ENCODE peak calls at places on chromosomes 16 and 17, in nine cellular contexts. O is GM06990, S is lung, G is WERI-Rb-1, W is nephron progenitor cell, D is astrocyte of the spinal cord, X is H9, N is left ventricle myocardium inferior, C is neural progenitor cell. Y is an unnamed sample.

GRCh38 chr17:77322534-77323412 is 182.0 kb downstream of the SEC14L1 start:
- DNase-seq in N (peak; percentile 83), W (peak; percentile 59), O (peak; percentile 77), G (peak; percentile 15), C (peak; percentile 23), S (peak; percentile 75), X (peak; percentile 70), D (peak; percentile 100), Y (peak; percentile 94)

GRCh38 chr17:77428020-77428781 is 287.4 kb downstream of the SEC14L1 start:
- DNase-seq in C (no peak), X (no peak), G (no peak), S (no peak), N (no peak), D (no peak), O (no peak), W (no peak), Y (peak; percentile 26)

GRCh38 chr16:58053682-58054005 is 28.1 kb downstream of the MMP15 start:
- DNase-seq in D (no peak), O (no peak), S (no peak), W (no peak), X (no peak), C (no peak), G (no peak), N (no peak), Y (no peak)

GRCh38 chr16:20383106-20384029 is 21.2 kb downstream of the PDILT start:
- DNase-seq in D (peak; percentile 57), W (peak; percentile 69), C (peak; percentile 86), O (peak; percentile 22), G (peak; percentile 67), S (peak; percentile 42), N (peak; percentile 19), X (peak; percentile 88), Y (no peak)

GRCh38 chr17:51154176-51154575 is 817 bp downstream of the NME1 start:
- DNase-seq in D (no peak), X (no peak), C (peak; percentile 15), O (no peak), G (no peak), N (no peak), S (no peak), W (no peak), Y (no peak)

GRCh38 chr17:12958786-12959185 is 59.0 kb downstream of the ELAC2 start:
- DNase-seq in C (no peak), O (no peak), X (no peak), G (no peak), N (no peak), S (no peak), D (peak; percentile 15), W (no peak), Y (no peak)

GRCh38 chr17:8955560-8955959 is 9.9 kb downstream of the PIK3R5 start:
- DNase-seq in C (no peak), D (no peak), O (no peak), W (no peak), N (no peak), G (no peak), S (no peak), X (no peak), Y (no peak)

GRCh38 chr16:23742761-23743160 is 12.1 kb upstream of the CHP2 start:
- DNase-seq in D (no peak), G (no peak), X (no peak), O (no peak), S (no peak), W (no peak), N (no peak), C (peak; percentile 25), Y (no peak)

GRCh38 chr16:55040366-55041086 is 109.9 kb downstream of the IRX5 start:
- DNase-seq in O (no peak), W (no peak), C (no peak), D (no peak), G (no peak), N (no peak), S (no peak), X (peak; percentile 21), Y (no peak)

GRCh38 chr16:1152651-1153259 is at the start of gene CACNA1H:
- DNase-seq in D (no peak), W (peak; percentile 80), S (no peak), G (peak; percentile 61), X (peak; percentile 53), O (no peak), C (peak; percentile 86), N (peak; percentile 34), Y (peak; percentile 29)

GRCh38 chr17:12624221-12624620 is 41.5 kb upstream of the MYOCD start:
- DNase-seq in O (no peak), S (no peak), D (peak; percentile 26), X (no peak), W (no peak), N (no peak), G (no peak), C (no peak), Y (no peak)

GRCh38 chr16:20676268-20676828 is 21.1 kb downstream of the ACSM1 start:
- DNase-seq in C (no peak), G (peak; percentile 19), S (no peak), N (no peak), W (no peak), X (no peak), D (no peak), O (no peak), Y (no peak)

GRCh38 chr16:12295395-12295794 is 318.9 kb downstream of the SNX29 start:
- DNase-seq in S (no peak), D (peak; percentile 10), O (no peak), X (no peak), C (no peak), N (no peak), G (no peak), W (no peak), Y (no peak)

GRCh38 chr16:63311313-63311712 is 1275.1 kb upstream of the CDH8 start:
- DNase-seq in S (no peak), W (no peak), C (no peak), G (no peak), N (no peak), O (no peak), D (no peak), X (no peak), Y (no peak)

GRCh38 chr17:72640415-72641165 is 451.9 kb downstream of the SLC39A11 start:
- DNase-seq in C (no peak), O (no peak), X (no peak), D (no peak), S (no peak), W (no peak), G (no peak), N (no peak), Y (no peak)

GRCh38 chr16:79601092-79601977 is 798 bp upstream of the MAF start:
- DNase-seq in C (peak; percentile 62), X (peak; percentile 38), G (no peak), S (peak; percentile 57), D (peak; percentile 29), O (peak; percentile 21), W (peak; percentile 55), N (peak; percentile 67), Y (peak; percentile 24)

GRCh38 chr16:64950262-64950661 is 171.6 kb downstream of the CDH11 start:
- DNase-seq in D (no peak), O (no peak), N (no peak), W (no peak), C (no peak), X (peak; percentile 49), S (no peak), G (peak; percentile 8), Y (no peak)

GRCh38 chr17:39231587-39232551 is 6.1 kb upstream of the STAC2 start:
- DNase-seq in N (peak; percentile 40), W (peak; percentile 81), D (no peak), G (peak; percentile 60), C (peak; percentile 78), O (no peak), X (peak; percentile 89), S (no peak), Y (no peak)
- TF ChIP-seq CTCF in N (peak; percentile 86), W (peak; percentile 78), D (peak; percentile 81), G (peak; percentile 87), C (peak; percentile 79), O (peak; percentile 83), X (peak; percentile 94), S (peak; percentile 59), Y (no peak)

DNA sequence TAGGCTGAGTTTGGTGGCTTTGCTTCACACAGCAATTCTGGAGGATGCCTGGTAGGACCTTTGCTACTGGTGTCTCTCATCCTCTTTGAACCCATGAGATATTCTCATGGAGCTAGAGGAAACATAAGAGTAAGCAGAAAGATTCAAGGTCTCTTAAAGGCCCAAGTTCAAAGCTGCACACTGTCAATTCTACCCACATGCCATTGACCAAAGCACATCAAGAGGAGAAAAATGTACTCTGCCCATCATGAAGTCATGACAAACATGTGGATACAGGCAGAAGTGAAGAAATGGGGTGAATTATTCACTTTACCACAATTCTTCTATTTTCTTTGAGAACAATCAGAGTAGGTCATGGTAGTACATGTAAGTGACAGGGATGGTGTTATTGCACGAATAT is 13.1 kb downstream of the SKA2 start:
- DNase-seq in W (no peak), C (no peak), D (no peak), X (no peak), O (no peak), G (no peak), S (no peak), N (no peak), Y (no peak)
- TF ChIP-seq CTCF in W (no peak), C (no peak), D (no peak), X (no peak), O (no peak), G (no peak), S (no peak), N (no peak), Y (no peak)

DNA sequence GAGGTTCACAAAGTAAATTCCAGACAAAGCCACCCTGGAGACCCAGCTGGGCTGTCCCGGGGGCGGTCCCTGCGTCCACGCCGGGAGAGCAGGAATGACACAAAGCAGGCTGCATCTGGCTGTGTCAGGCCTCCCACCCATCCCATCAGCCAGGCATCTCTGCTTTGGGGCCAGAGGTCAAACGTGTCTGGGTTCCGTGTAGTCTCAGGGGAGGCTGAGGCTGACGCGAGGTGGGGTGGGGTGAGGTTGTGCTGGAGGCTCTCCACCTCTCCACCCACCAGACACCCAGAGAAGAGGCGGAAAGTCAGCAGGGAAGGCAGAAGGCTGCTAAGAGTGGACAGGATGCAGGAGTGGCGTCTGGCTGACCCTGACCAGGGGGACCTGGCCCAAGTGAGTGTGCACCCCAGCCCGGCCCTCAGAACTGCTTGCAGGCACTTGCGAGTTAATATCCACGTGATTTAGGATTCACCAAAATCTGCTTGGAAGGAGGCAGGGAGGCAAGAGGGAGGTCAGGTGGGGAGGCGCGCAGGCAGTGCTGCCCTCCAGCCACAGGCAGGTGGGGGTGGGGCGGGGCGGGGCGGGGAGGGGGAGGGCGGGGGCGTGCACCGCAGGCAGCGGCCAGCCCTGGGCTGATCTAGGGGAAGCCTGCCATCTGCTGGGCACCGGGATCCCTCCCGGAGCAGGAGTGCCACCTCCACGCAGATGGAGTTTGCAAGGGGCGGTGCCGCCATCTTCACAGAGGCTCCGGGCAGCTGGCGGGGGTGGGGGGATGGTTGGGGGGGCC is 44.3 kb downstream of the TBC1D16 start:
- DNase-seq in D (peak; percentile 77), X (peak; percentile 94), O (peak; percentile 53), G (peak; percentile 96), W (peak; percentile 83), S (peak; percentile 81), N (peak; percentile 83), C (peak; percentile 91), Y (peak; percentile 67)
- TF ChIP-seq CTCF in D (peak; percentile 63), X (peak; percentile 78), O (peak; percentile 57), G (peak; percentile 88), W (peak; percentile 55), S (peak; percentile 46), N (peak; percentile 71), C (peak; percentile 61), Y (no peak)

DNA sequence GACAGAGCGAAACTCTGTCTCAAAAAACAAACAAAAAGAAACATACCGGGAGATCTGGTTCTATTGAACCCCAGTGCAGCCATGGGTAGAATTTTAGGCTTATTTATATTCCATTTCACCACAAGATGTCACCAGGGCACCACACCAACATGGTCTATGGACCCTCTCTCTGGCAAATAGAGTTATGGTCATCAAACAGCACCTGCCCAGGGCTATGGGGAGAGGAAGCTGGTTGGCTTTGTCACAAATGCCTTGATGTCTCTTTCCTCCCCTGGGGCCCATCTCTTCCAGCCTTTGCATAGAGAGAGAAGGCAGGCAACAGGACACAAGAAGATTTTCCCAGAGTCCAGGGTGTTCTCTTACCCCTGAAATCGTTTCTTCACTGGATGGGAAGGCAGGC is 128.4 kb downstream of the WWOX start:
- DNase-seq in N (no peak), X (peak; percentile 42), S (peak; percentile 14), O (no peak), C (peak; percentile 45), D (no peak), G (no peak), W (peak; percentile 31), Y (no peak)
- TF ChIP-seq CTCF in N (peak; percentile 53), X (peak; percentile 59), S (no peak), O (peak; percentile 22), C (peak; percentile 53), D (no peak), G (peak; percentile 37), W (peak; percentile 42), Y (no peak)